ENCODE peak calls at places on chromosome 11, in nine cellular contexts. Q is A549, M is neural progenitor cell, V is A673, C is epithelial cell of esophagus, J is PC-9, O is Peyer's patch, U is fibroblast of the aortic adventitia, A is cardiac fibroblast. G is an unnamed sample.

GRCh38 chr11:92311616-92312449 is 87.2 kb downstream of the FAT3 start:
- DNase-seq in M (peak), C (peak), V (no peak), O (no peak), J (no peak), U (no peak), A (peak), Q (no peak), G (peak)

GRCh38 chr11:34426766-34427170 is 12.0 kb upstream of the CAT start:
- DNase-seq in U (peak), J (no peak), Q (no peak), C (no peak), V (peak), M (no peak), A (no peak), O (no peak), G (no peak)

GRCh38 chr11:102111011-102111786 is 952 bp downstream of the YAP1 start:
- DNase-seq in Q (peak), O (peak), V (peak), M (peak), C (peak), A (peak), U (peak), J (peak), G (peak)

GRCh38 chr11:126149759-126150236 is 61.7 kb downstream of the RPUSD4 start:
- DNase-seq in Q (no peak), O (no peak), V (no peak), A (no peak), J (no peak), C (no peak), U (no peak), M (no peak), G (no peak)

GRCh38 chr11:38835986-38836385 is 2237.9 kb upstream of the RAG2 start:
- DNase-seq in Q (no peak), A (no peak), J (no peak), U (no peak), C (no peak), M (peak), V (peak), O (no peak), G (no peak)

GRCh38 chr11:76808996-76809395 is 25.8 kb downstream of the TSKU start:
- DNase-seq in M (no peak), U (no peak), A (no peak), Q (no peak), V (no peak), O (no peak), C (no peak), J (no peak), G (no peak)

GRCh38 chr11:95910638-95911368 is 13.1 kb downstream of the MTMR2 start:
- DNase-seq in V (no peak), A (no peak), C (no peak), M (no peak), O (no peak), Q (no peak), U (no peak), J (no peak), G (no peak)

GRCh38 chr11:65488273-65489058 is 10.4 kb upstream of the MALAT1 start:
- DNase-seq in Q (no peak), A (peak), M (no peak), O (peak), C (peak), J (no peak), V (peak), U (peak), G (peak)

GRCh38 chr11:32949739-32950138 is 57.1 kb downstream of the QSER1 start:
- DNase-seq in U (no peak), Q (no peak), A (no peak), M (no peak), O (no peak), V (no peak), C (no peak), J (no peak), G (no peak)

GRCh38 chr11:121800704-121801516 is 315.1 kb downstream of the BLID start:
- DNase-seq in C (no peak), A (no peak), O (no peak), Q (no peak), U (peak), V (no peak), M (peak), J (no peak), G (peak)

GRCh38 chr11:34358666-34359547 is 1.1 kb upstream of the ABTB2 start:
- DNase-seq in O (peak), J (peak), U (peak), Q (peak), M (peak), V (peak), A (peak), C (peak), G (peak)

GRCh38 chr11:10505278-10506012 is 35.5 kb downstream of the RNF141 start:
- DNase-seq in C (peak), O (no peak), V (no peak), Q (no peak), U (no peak), M (no peak), J (no peak), A (no peak), G (peak)

GRCh38 chr11:110130642-110131238 is 37.5 kb downstream of the ZC3H12C start:
- DNase-seq in U (no peak), M (peak), O (no peak), C (peak), V (peak), Q (no peak), J (no peak), A (peak), G (peak)

GRCh38 chr11:18459634-18460033 is 4.0 kb downstream of the LDHAL6A start:
- DNase-seq in A (no peak), C (no peak), J (no peak), O (no peak), V (no peak), U (no peak), M (no peak), Q (no peak), G (no peak)

GRCh38 chr11:66510990-66511339 is 530 bp downstream of the BBS1 start:
- DNase-seq in V (no peak), J (no peak), U (no peak), M (peak), A (no peak), C (no peak), O (no peak), Q (peak), G (no peak)

GRCh38 chr11:134027671-134028070 is 41.2 kb upstream of the JAM3 start:
- DNase-seq in U (no peak), C (no peak), Q (no peak), V (no peak), A (no peak), J (no peak), O (no peak), M (no peak), G (no peak)

GRCh38 chr11:71236836-71237475 is 15.4 kb downstream of the SHANK2 start:
- DNase-seq in O (no peak), J (no peak), C (no peak), U (no peak), A (no peak), Q (no peak), M (no peak), V (no peak), G (no peak)

GRCh38 chr11:132685174-132685611 is 847.1 kb downstream of the OPCML start:
- DNase-seq in V (peak), J (no peak), A (peak), C (peak), M (no peak), U (no peak), Q (no peak), O (no peak), G (peak)

GRCh38 chr11:17610402-17610894 is 63.4 kb downstream of the OTOG start:
- DNase-seq in J (no peak), U (no peak), O (no peak), V (no peak), A (no peak), Q (no peak), C (no peak), M (no peak), G (no peak)

GRCh38 chr11:123760894-123761293 is 6.6 kb upstream of the OR6X1 start:
- DNase-seq in C (peak), J (no peak), A (no peak), U (no peak), V (no peak), O (no peak), Q (no peak), M (no peak), G (no peak)

GRCh38 chr11:8288166-8288772 is 24.6 kb upstream of the LMO1 start:
- DNase-seq in Q (no peak), O (no peak), M (peak), J (peak), A (no peak), C (peak), U (no peak), V (no peak), G (no peak)

GRCh38 chr11:100928426-100928825 is 201.2 kb downstream of the PGR start:
- DNase-seq in O (no peak), Q (no peak), M (no peak), J (peak), V (no peak), U (no peak), A (no peak), C (no peak), G (no peak)

GRCh38 chr11:129315781-129316579 is 59.7 kb upstream of the BARX2 start:
- DNase-seq in Q (no peak), O (peak), M (peak), C (peak), V (no peak), U (no peak), J (peak), A (no peak), G (no peak)

GRCh38 chr11:113274708-113275582 is 39.4 kb upstream of the TTC12 start:
- DNase-seq in O (no peak), U (no peak), J (no peak), A (no peak), Q (peak), V (no peak), C (peak), M (peak), G (peak)

GRCh38 chr11:88308576-88308975 is 29.0 kb downstream of the CTSC start:
- DNase-seq in V (peak), O (no peak), A (no peak), Q (no peak), C (no peak), M (peak), J (no peak), U (no peak), G (no peak)

GRCh38 chr11:35391922-35392813 is 27.2 kb downstream of the SLC1A2 start:
- DNase-seq in C (peak), U (peak), V (peak), O (peak), M (peak), A (peak), Q (peak), J (peak), G (peak)

GRCh38 chr11:92811341-92811740 is 158.1 kb upstream of the MTNR1B start:
- DNase-seq in Q (no peak), V (no peak), M (no peak), A (no peak), C (peak), J (no peak), O (no peak), U (no peak), G (no peak)

GRCh38 chr11:16792426-16792825 is 54.0 kb downstream of the C11orf58 start:
- DNase-seq in M (no peak), J (no peak), A (peak), Q (no peak), U (peak), C (no peak), O (no peak), V (no peak), G (peak)

GRCh38 chr11:33804471-33804870 is 30.2 kb upstream of the FBXO3 start:
- DNase-seq in O (no peak), U (no peak), J (no peak), C (no peak), Q (no peak), A (no peak), V (peak), M (no peak), G (no peak)

GRCh38 chr11:7252683-7253213 is 1.0 kb downstream of the SYT9 start:
- DNase-seq in U (no peak), J (no peak), A (no peak), O (peak), Q (no peak), V (no peak), M (peak), C (no peak), G (no peak)

GRCh38 chr11:7254731-7255291 is 3.1 kb downstream of the SYT9 start:
- DNase-seq in Q (no peak), C (no peak), O (no peak), J (no peak), A (no peak), V (no peak), M (no peak), U (no peak), G (no peak)

GRCh38 chr11:7251836-7252682 is at the start of gene SYT9:
- DNase-seq in C (peak), U (peak), M (peak), V (peak), Q (peak), J (no peak), A (peak), O (peak), G (peak)

GRCh38 chr11:7250166-7250565 is 1.5 kb upstream of the SYT9 start:
- DNase-seq in J (no peak), C (no peak), U (no peak), M (no peak), O (no peak), V (no peak), A (no peak), Q (no peak), G (no peak)

GRCh38 chr11:7251487-7251835 is 243 bp upstream of the SYT9 start:
- DNase-seq in A (no peak), J (no peak), C (no peak), O (no peak), Q (no peak), M (no peak), V (no peak), U (peak), G (no peak)
- H3K4me3 ChIP-seq in A (peak), J (no peak), C (peak), O (peak), Q (peak), M (peak), V (no peak), U (peak), G (peak)

DNA sequence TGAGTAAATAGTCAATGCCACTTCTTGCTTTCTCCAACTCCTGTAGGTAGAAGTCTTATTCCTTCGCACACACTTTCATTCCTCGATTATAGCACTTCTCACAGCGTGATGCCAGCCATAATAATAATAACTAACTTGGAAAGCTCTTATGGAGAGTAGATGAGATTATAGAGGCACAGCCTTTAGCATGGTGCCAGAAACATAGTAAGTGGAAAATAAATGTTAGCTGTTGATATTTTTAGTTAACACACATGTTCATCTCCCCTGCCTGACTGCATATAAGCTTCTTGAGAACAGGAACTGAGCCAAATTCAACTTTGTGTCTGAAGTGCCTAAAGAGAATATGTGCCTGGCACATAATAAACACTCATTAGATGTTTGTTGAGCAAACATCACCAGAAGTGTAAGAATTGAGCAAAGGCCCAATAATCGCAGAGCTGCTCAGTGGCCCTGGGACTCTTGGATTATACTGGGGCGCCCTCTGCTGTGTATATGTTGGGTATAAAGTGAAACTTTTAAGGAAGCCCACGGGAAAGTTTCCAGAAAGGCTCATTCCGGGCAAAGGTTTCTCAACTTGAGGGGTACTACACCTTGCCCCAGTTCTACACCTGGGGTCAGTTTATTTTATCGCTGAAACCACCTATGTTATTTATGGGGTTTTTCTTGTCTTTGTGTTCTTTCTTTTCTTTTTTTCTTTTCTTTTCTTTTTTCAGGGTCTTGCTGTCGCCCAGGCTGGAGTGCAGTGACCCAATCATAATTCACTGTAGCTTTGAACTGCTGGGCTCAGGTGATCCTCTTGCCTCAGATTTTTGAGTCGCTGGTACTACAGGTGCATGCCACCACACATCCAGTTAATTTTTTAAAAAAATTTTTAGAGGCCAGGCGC is 22.3 kb downstream of the SLN start:
- DNase-seq in O (no peak), C (peak), V (peak), M (peak), A (peak), J (peak), U (peak), Q (peak), G (peak)
- TF ChIP-seq CTCF in O (peak), C (peak), V (peak), M (peak), A (peak), J (peak), U (peak), Q (peak), G (peak)

GRCh38 chr11:116853461-116854073 is 16.1 kb upstream of the APOA1 start:
- DNase-seq in A (peak), U (peak), O (no peak), J (peak), M (no peak), Q (no peak), C (peak), V (peak), G (peak)
- H3K4me3 ChIP-seq in A (no peak), U (no peak), O (no peak), J (no peak), M (no peak), Q (no peak), C (no peak), V (no peak), G (no peak)

DNA sequence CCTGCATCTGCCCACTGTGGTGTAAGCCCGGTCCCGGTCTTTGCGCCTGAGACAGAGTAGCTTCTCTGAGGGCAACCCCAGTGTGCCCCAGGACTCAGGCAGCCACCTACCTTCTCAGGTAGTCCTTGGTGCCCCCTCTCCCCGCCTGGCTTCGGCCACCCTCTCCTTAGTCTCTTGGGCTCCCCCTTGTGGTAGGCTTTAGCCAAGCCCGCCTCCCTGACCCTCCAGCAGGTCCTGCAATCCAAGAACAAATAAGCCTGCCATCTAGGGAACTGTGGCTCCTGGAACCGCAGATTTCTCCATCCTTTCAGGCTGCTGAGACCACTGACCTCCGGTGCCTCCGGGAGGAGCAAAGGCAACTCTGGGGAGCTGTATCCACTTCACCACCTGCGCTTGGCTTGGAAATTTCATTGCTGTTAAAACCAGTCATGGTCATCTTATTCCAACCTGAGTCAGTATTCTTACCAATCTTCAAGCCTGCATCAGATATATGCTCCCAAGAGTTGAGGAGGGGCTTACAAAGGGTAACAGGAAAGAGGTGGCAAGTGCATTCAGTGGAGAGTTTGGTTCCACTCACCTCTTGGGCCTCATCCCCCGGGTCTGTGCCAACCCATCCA is 52.8 kb upstream of the TENM4 start:
- DNase-seq in M (peak), U (peak), V (peak), C (peak), J (peak), Q (peak), O (peak), A (peak), G (peak)
- TF ChIP-seq CTCF in M (peak), U (peak), V (peak), C (peak), J (peak), Q (peak), O (peak), A (peak), G (peak)